ENCODE peak calls at places on chromosomes 2 and 18, in five cellular contexts. F is fibroblast of lung, X is kidney epithelial cell, H is mammary epithelial cell, D is heart right ventricle. P is an unnamed sample.

GRCh38 chr2:164242409-164242808 is 378.9 kb downstream of the GRB14 start:
- DNase-seq in F (no peak), X (no peak), D (no peak), H (no peak), P (no peak)

GRCh38 chr2:30404354-30405265 is 42.4 kb upstream of the LCLAT1 start:
- DNase-seq in D (no peak), H (no peak), X (no peak), F (peak; percentile 40), P (no peak)

GRCh38 chr2:165777522-165778186 is 16.4 kb downstream of the GALNT3 start:
- DNase-seq in X (no peak), H (no peak), D (no peak), F (no peak), P (no peak)

GRCh38 chr2:219624565-219624964 is 2.9 kb upstream of the SLC4A3 start:
- DNase-seq in X (no peak), D (no peak), F (no peak), H (no peak), P (no peak)

GRCh38 chr2:84840306-84840705 is 40.6 kb downstream of the TRABD2A start:
- DNase-seq in D (no peak), F (no peak), X (no peak), H (no peak), P (no peak)

GRCh38 chr2:214019229-214019972 is 391.5 kb upstream of the VWC2L start:
- DNase-seq in H (peak; percentile 91), F (peak; percentile 98), X (peak; percentile 67), D (no peak), P (peak; percentile 95)

GRCh38 chr2:179910735-179911113 is 49.3 kb upstream of the ZNF385B start:
- DNase-seq in H (no peak), D (no peak), X (no peak), F (no peak), P (no peak)

GRCh38 chr2:239951825-239952224 is 73.3 kb downstream of the NDUFA10 start:
- DNase-seq in H (no peak), D (no peak), X (no peak), F (no peak), P (no peak)

GRCh38 chr18:78732273-78733210 is 247.1 kb upstream of the SALL3 start:
- DNase-seq in H (no peak), F (no peak), X (no peak), D (no peak), P (no peak)

GRCh38 chr2:150646746-150647145 is 159.3 kb upstream of the RND3 start:
- DNase-seq in D (no peak), H (no peak), X (no peak), F (peak; percentile 31), P (no peak)

GRCh38 chr18:10095356-10095755 is 181.5 kb downstream of the VAPA start:
- DNase-seq in D (no peak), F (no peak), H (no peak), X (no peak), P (no peak)

DNA sequence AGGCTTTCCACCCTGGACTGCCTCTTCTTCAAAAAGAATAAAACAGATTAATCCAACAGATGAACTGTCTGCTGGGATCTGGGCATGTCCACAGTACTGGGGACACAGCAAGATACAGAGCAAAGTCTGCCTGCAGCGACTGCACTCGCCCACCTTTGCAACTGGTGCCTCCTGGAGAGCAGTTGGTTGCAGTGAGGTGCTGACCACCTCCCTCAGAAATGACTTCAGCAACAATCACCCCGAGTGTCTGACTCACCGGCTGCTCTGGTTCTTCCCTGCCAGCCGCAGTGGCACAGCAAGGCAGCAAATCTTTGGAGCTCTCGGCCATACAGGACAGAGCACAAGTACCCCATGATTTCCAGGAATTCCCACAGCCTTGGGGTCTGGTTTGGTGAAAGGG is 179.7 kb downstream of the ANAPC1 start:
- DNase-seq in X (peak; percentile 82), F (peak; percentile 58), D (no peak), H (peak; percentile 84), P (peak; percentile 61)
- H3K4me3 ChIP-seq in X (no peak overlapping the region), F (no peak overlapping the region), D (no peak overlapping the region), H (no peak overlapping the region), P (no peak overlapping the region)

GRCh38 chr2:157492189-157492773 is 48.4 kb upstream of the CYTIP start:
- DNase-seq in X (peak; percentile 25), F (peak; percentile 66), H (peak; percentile 48), D (peak; percentile 27), P (peak; percentile 82)

GRCh38 chr2:157500334-157500733 is 56.4 kb upstream of the CYTIP start:
- DNase-seq in D (no peak), F (no peak), H (peak; percentile 11), X (no peak), P (no peak)

GRCh38 chr2:157501026-157501425 is 57.1 kb upstream of the CYTIP start:
- DNase-seq in F (no peak), D (no peak), H (no peak), X (no peak), P (no peak)

GRCh38 chr2:157498501-157498900 is 54.6 kb upstream of the CYTIP start:
- DNase-seq in D (no peak), H (no peak), F (no peak), X (no peak), P (no peak)

DNA sequence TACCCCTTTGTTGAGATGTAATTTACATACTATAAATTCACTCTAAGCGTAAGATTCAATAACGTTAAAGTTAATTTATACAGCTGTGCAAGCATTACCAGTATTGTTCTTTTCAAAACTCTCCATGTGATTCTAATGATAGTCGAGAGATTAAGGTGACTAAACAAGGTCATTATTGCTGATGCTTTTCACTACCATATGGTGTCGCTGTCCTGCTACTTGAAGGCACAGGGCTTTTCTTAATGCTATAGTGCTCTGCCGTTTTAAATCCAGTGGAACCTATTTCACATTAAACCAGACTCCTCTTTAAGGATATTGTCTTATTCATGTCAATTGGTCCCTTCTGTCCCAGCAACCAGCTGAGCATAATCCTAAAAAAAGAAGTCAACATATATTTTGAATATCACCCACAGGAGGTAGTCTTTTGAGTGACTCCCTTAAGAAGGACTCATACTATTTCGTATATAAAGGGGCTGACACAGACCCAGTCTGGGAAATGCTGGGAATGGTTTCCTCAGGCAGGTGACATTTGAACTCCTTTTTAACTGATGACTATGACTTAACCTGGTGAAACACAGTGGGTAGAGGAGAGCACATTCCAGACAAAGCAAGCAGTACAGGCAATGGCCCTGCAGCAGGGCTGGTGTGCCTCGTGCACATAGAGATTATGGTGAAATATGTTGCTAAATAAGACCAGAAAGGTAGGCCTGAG is 53.9 kb upstream of the CYTIP start:
- DNase-seq in F (peak; percentile 58), H (peak; percentile 31), D (no peak), X (peak; percentile 29), P (peak; percentile 63)
- TF ChIP-seq CTCF in F (peak; percentile 86), H (peak; percentile 85), D (peak; percentile 21), X (peak; percentile 74), P (peak; percentile 78)

DNA sequence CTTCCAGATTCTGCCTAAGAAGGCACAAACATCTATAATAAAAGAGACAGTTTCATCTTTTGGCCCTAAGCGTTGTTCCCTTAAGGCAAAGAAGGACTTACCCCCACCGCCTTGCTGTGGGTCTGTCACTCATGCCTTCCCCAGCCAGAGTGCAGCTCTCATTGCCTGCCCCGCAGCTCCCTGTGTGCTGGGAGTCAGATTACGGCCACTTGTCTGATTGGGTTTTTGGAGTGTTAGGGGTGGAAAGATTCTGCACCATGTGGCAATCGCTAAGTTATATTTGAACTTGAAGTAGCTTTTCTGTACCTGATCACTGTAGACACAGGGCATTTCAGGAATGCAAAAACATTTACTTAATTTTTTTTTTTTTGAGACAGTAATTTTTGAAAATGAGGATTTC is at the start of gene AQP4:
- DNase-seq in X (no peak), F (no peak), H (no peak), D (peak; percentile 43), P (no peak)
- H3K4me3 ChIP-seq in X (no peak within 1 kb of the TSS), F (no peak within 1 kb of the TSS), H (no peak within 1 kb of the TSS), D (peak within 1 kb of the TSS; percentile 12), P (no peak within 1 kb of the TSS)

DNA sequence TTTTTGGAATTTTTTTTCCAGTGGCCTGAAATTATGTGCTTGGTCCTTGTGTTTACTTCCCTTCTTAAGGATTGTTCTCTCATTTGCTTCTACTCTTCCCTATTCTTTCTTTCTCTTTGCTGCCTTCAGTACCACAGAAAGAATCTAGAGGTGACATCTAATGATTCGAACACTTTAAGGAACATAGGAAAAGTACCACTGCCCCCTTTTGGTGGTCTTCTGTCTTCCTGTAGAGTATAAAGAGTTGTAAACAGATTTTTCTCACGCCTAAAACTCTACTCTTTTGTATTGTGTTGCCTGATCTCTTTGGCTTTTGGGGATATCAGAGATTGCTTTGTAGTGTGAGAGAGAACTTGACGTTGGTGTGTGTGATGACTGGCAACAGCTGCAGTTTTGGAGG is 7.0 kb upstream of the SCTR start:
- DNase-seq in H (no peak), X (no peak), D (no peak), F (no peak), P (peak; percentile 28)
- TF ChIP-seq CTCF in H (no peak), X (no peak), D (no peak), F (peak; percentile 1), P (peak; percentile 17)